ENCODE peak calls at places on chromosomes 13 and 19, in seven cellular contexts. C is stimulated activated CD4-positive, alpha-beta T cell treated with anti-CD3 and anti-CD28 coated beads, Interleukin-4, amount 100 ng/mL, for 48 hours; T is naive thymus-derived CD8-positive, alpha-beta T cell; K is T-helper 1 cell; Y is fibroblast of lung; U is left lung; J is activated CD4-positive, alpha-beta T cell treated with anti-CD3 and anti-CD28 coated beads, Interleukin-2, amount 10 ng/mL, durations not matched to agents 7 days and 5 days. M is an unnamed sample.

GRCh38 chr13:35714096-35714495 is 237.6 kb upstream of the MAB21L1 start:
- DNase-seq in T (no peak), Y (no peak), U (no peak), K (no peak), J (no peak), C (no peak), M (no peak)

GRCh38 chr19:35120492-35120891 is 4.9 kb downstream of the FXYD3 start:
- DNase-seq in Y (peak), C (no peak), T (no peak), U (no peak), J (no peak), K (no peak), M (no peak)

GRCh38 chr19:16359964-16360363 is 35.3 kb downstream of the KLF2 start:
- DNase-seq in Y (no peak), J (no peak), T (no peak), U (no peak), C (no peak), K (no peak), M (no peak)

GRCh38 chr13:18948664-18949488 is 232.7 kb downstream of the TUBA3C start:
- DNase-seq in U (peak), C (no peak), T (no peak), K (no peak), J (no peak), Y (no peak), M (no peak)

GRCh38 chr13:98089246-98089645 is 53.6 kb upstream of the FARP1 start:
- DNase-seq in T (no peak), C (no peak), J (no peak), U (no peak), Y (peak), K (no peak), M (no peak)

GRCh38 chr13:81874681-81875661 is 1534.0 kb upstream of the SPRY2 start:
- DNase-seq in Y (no peak), J (no peak), C (no peak), U (no peak), T (no peak), K (no peak), M (no peak)

GRCh38 chr13:78193853-78194252 is 275.2 kb upstream of the EDNRB start:
- DNase-seq in C (no peak), Y (peak), J (no peak), T (no peak), U (no peak), K (no peak), M (no peak)

GRCh38 chr13:77480071-77480470 is 55.4 kb upstream of the SCEL start:
- DNase-seq in J (no peak), C (no peak), U (no peak), Y (no peak), K (no peak), T (no peak), M (no peak)